ENCODE peak calls at places on chromosome 5, in four cellular contexts. Y is PC-9, H is transverse colon, X is adrenal gland. W is an unnamed sample.

GRCh38 chr5:75617746-75618352 is 6.6 kb downstream of the ANKDD1B start:
- DNase-seq in Y (no peak), H (no peak), X (no peak), W (peak)

GRCh38 chr5:5419291-5420210 is 2.9 kb upstream of the ICE1 start:
- DNase-seq in H (no peak), X (no peak), Y (peak), W (peak)

GRCh38 chr5:34410411-34411139 is 245.6 kb upstream of the RAI14 start:
- DNase-seq in X (no peak), H (no peak), Y (no peak), W (no peak)

GRCh38 chr5:2688586-2688985 is 62.9 kb downstream of the IRX2 start:
- DNase-seq in H (no peak), Y (no peak), X (no peak), W (no peak)

GRCh38 chr5:152556779-152557178 is 151.7 kb upstream of the NMUR2 start:
- DNase-seq in Y (no peak), H (no peak), X (no peak), W (no peak)

GRCh38 chr5:136113606-136114005 is 19.0 kb upstream of the SMAD5 start:
- DNase-seq in Y (no peak), H (no peak), X (no peak), W (no peak)

GRCh38 chr5:2515180-2515809 is 236.2 kb downstream of the IRX2 start:
- DNase-seq in H (no peak), X (no peak), Y (no peak), W (no peak)

GRCh38 chr5:169649486-169649885 is 12.4 kb downstream of the DOCK2 start:
- DNase-seq in X (no peak), Y (no peak), H (no peak), W (no peak)

GRCh38 chr5:50727149-50727496 is 60.7 kb downstream of the PARP8 start:
- DNase-seq in X (peak), Y (no peak), H (no peak), W (peak)

GRCh38 chr5:88727705-88728313 is 155.2 kb downstream of the MEF2C start:
- DNase-seq in X (no peak), Y (no peak), H (no peak), W (peak)

GRCh38 chr5:88732862-88733261 is 150.1 kb downstream of the MEF2C start:
- DNase-seq in X (no peak), Y (no peak), H (no peak), W (no peak)

GRCh38 chr5:88734191-88734640 is 148.8 kb downstream of the MEF2C start:
- DNase-seq in X (peak), Y (no peak), H (peak), W (no peak)

GRCh38 chr5:88732181-88732633 is 150.8 kb downstream of the MEF2C start:
- DNase-seq in X (peak), Y (no peak), H (peak), W (peak)

GRCh38 chr5:88729476-88730182 is 153.4 kb downstream of the MEF2C start:
- DNase-seq in X (peak), H (peak), Y (no peak), W (peak)
- H3K4me3 ChIP-seq in X (no peak), H (no peak), Y (no peak), W (no peak)

DNA sequence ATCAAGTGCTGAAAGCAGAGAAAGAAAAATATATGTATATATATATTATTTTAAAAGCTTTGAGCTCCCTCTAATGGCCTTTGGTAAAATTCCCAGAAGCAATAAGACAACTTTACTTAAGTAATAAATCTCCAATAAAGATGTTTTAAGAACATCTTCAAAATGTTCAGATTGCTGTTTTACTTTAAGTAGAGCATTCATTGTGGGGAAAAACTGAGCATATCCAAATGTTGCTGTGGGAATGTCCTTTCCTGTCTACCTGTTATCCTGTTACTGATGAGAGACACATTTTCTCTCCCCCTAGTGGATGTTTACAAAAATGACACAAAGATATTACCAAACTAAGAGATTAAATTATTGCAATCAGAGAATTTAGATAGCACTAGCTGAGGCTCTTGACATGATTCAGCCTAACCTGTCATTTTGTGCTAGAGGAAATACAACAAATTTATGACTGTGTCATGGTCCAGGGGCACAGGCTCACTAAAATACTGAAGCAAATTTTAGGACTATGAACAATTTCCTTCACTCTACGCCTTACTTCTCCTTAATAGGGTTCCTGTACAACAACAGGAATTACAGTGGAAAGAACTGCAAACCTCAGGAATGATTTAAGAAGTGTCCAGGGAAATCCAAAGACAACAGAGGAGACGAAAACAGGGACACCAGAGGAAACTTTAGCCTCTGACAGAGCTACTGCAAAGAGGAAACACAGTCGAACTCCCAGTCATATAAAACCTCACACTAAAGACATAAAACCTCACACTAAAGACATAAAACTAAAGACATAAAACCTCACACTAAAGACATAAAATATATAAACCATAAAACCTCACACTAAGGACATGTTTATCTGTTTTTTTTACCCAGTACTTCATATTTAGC is 24.3 kb upstream of the PRRC1 start:
- DNase-seq in Y (peak), X (no peak), H (no peak), W (peak)
- TF ChIP-seq CTCF in Y (peak), X (peak), H (peak), W (peak)

DNA sequence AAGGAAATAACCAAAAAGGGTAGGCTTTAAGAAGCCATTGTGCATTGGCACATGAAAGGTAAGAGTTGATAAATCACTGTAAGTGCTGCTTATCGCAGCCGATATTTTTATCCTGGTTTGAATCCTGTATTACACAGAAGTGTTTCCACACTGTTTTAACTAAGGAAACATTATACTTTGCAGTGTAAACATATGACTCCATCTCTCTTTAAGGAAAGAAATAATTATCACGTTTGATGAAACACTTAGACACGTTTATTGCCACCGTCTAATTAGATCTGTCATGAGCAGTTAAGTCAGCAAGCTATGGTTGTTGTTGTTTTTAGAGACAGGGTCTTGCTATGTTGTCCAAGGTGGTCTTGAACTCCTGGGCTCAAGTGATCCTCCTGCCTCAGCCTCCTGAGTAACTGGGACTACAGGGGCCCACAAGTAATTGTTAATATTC is 85.7 kb upstream of the TNFAIP8 start:
- DNase-seq in H (no peak), Y (no peak), X (no peak), W (no peak)
- H3K4me3 ChIP-seq in H (no peak), Y (peak), X (no peak), W (no peak)

GRCh38 chr5:27020965-27021364 is 17.4 kb downstream of the CDH9 start:
- DNase-seq in H (no peak), Y (no peak), X (no peak), W (peak)
- TF ChIP-seq CTCF in H (no peak), Y (peak), X (no peak), W (peak)

DNA sequence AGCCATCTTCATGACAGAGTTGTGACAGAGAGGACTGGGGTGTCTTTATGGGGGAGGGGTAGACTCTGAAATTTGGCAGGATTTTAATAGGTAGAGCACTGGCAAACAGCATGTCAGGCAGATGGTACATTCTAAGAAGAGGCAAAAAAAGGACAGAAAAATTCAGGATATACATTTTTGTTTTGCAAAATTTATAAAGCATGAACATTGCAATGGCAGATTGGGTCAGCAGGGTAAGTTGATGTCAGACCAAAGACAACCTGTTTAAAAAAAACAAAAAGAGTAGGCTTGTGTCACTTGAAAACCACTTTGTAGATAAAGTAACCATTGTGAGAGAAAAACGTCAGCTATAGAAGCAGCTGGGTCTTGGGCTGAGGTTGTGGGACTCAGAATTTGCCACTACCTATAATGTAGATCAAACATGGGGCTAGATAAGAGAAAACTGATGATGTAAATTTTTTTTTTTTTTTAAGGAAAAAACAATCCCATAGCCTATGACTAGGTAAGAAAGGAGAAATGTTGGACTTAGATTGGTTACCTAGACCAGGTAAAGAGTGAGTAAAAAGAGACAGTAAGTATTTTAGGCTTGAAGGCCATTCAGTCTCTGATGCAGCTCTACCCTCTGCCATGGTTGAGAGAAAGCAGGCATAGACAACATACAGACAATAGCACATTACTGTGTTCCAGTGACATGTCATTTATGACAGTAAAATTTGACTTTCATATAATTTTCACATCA is 8.3 kb downstream of the CAMK4 start:
- DNase-seq in H (no peak), Y (no peak), X (no peak), W (no peak)
- H3K4me3 ChIP-seq in H (no peak), Y (no peak), X (no peak), W (no peak)

GRCh38 chr5:91386120-91386519 is 3.0 kb upstream of the ARRDC3 start:
- DNase-seq in Y (no peak), H (no peak), X (no peak), W (no peak)
- TF ChIP-seq CTCF in Y (no peak), H (no peak), X (no peak), W (peak)

GRCh38 chr5:149733129-149733900 is 3.2 kb downstream of the PPARGC1B start:
- DNase-seq in Y (no peak), X (no peak), H (no peak), W (no peak)
- H3K4me3 ChIP-seq in Y (no peak), X (no peak), H (peak), W (peak)

GRCh38 chr5:21663082-21663481 is 1190.1 kb downstream of the CDH12 start:
- DNase-seq in Y (no peak), X (no peak), H (no peak), W (no peak)
- TF ChIP-seq CTCF in Y (peak), X (no peak), H (no peak), W (no peak)

GRCh38 chr5:25441810-25442209 is 797.0 kb upstream of the CDH10 start:
- DNase-seq in H (no peak), Y (no peak), X (no peak), W (no peak)
- H3K4me3 ChIP-seq in H (no peak), Y (no peak), X (no peak), W (no peak)